ENCODE peak calls at places on chromosomes 12 and 14, in nine cellular contexts. M is mucosa of descending colon; P is foreskin fibroblast; I is fibroblast of the aortic adventitia; N is CD8-positive, alpha-beta memory T cell; G is ascending aorta; X is AG04450; L is GM12865; Y is GM06990. D is an unnamed sample.

GRCh38 chr12:85713368-85713767 is 122.8 kb downstream of the RASSF9 start:
- DNase-seq in M (no peak), P (no peak), I (peak), N (no peak), G (no peak), X (no peak), L (no peak), Y (no peak), D (peak)

GRCh38 chr12:28872654-28873268 is 276.3 kb upstream of the FAR2 start:
- DNase-seq in M (peak), P (peak), I (peak), N (no peak), G (no peak), X (peak), L (peak), Y (peak), D (no peak)

GRCh38 chr12:100672075-100672592 is 98.7 kb downstream of the GAS2L3 start:
- DNase-seq in M (peak), P (no peak), I (no peak), N (no peak), G (no peak), X (no peak), L (peak), Y (peak), D (no peak)

GRCh38 chr14:55881577-55882241 is 236.5 kb upstream of the PELI2 start:
- DNase-seq in M (no peak), P (peak), I (peak), N (no peak), G (no peak), X (no peak), L (no peak), Y (no peak), D (no peak)

GRCh38 chr12:6078378-6079083 is 45.9 kb downstream of the VWF start:
- DNase-seq in M (no peak), P (no peak), I (peak), N (no peak), G (no peak), X (no peak), L (no peak), Y (no peak), D (no peak)

GRCh38 chr12:103667129-103667528 is 80.1 kb downstream of the STAB2 start:
- DNase-seq in M (no peak), P (no peak), I (no peak), N (no peak), G (no peak), X (no peak), L (no peak), Y (no peak), D (no peak)

GRCh38 chr14:102683399-102684275 is 91.2 kb downstream of the RCOR1 start:
- DNase-seq in M (peak), P (no peak), I (no peak), N (no peak), G (no peak), X (no peak), L (no peak), Y (no peak), D (no peak)

GRCh38 chr12:105433804-105434203 is 103.3 kb downstream of the C12orf75 start:
- DNase-seq in M (no peak), P (peak), I (peak), N (no peak), G (no peak), X (no peak), L (no peak), Y (no peak), D (no peak)

GRCh38 chr14:58151264-58151700 is 731 bp downstream of the ARMH4 start:
- DNase-seq in M (peak), P (peak), I (peak), N (no peak), G (no peak), X (no peak), L (no peak), Y (no peak), D (no peak)

GRCh38 chr12:26891704-26892103 is 46.1 kb downstream of the INTS13 start:
- DNase-seq in M (no peak), P (no peak), I (no peak), N (no peak), G (no peak), X (no peak), L (no peak), Y (no peak), D (no peak)

GRCh38 chr12:58819345-58819744 is 101.0 kb downstream of the LRIG3 start:
- DNase-seq in M (no peak), P (no peak), I (no peak), N (no peak), G (no peak), X (no peak), L (no peak), Y (no peak), D (no peak)

GRCh38 chr14:61537567-61538463 is 157.5 kb upstream of the HIF1A start:
- DNase-seq in M (peak), P (peak), I (peak), N (no peak), G (no peak), X (no peak), L (peak), Y (no peak), D (peak)

GRCh38 chr12:10361622-10362021 is 28.2 kb downstream of the KLRK1 start:
- DNase-seq in M (no peak), P (peak), I (peak), N (no peak), G (no peak), X (peak), L (no peak), Y (no peak), D (peak)

GRCh38 chr14:70759398-70759797 is 49.9 kb downstream of the MAP3K9 start:
- DNase-seq in M (no peak), P (no peak), I (no peak), N (no peak), G (no peak), X (no peak), L (peak), Y (no peak), D (no peak)

GRCh38 chr14:68682166-68683103 is 110.4 kb downstream of the ZFP36L1 start:
- DNase-seq in M (peak), P (peak), I (peak), N (no peak), G (peak), X (peak), L (peak), Y (no peak), D (peak)

GRCh38 chr12:103884316-103884715 is 43.3 kb upstream of the NT5DC3 start:
- DNase-seq in M (peak), P (peak), I (peak), N (peak), G (no peak), X (peak), L (peak), Y (no peak), D (peak)

GRCh38 chr12:25957898-25958253 is 606 bp upstream of the RASSF8 start:
- DNase-seq in M (no peak), P (peak), I (peak), N (no peak), G (no peak), X (peak), L (peak), Y (no peak), D (no peak)

GRCh38 chr12:65666876-65667275 is 157.4 kb upstream of the HMGA2 start:
- DNase-seq in M (no peak), P (no peak), I (peak), N (no peak), G (no peak), X (no peak), L (peak), Y (no peak), D (no peak)

GRCh38 chr14:72615511-72616121 is 278.3 kb downstream of the DPF3 start:
- DNase-seq in M (no peak), P (peak), I (peak), N (no peak), G (no peak), X (no peak), L (no peak), Y (no peak), D (peak)

GRCh38 chr12:55829967-55830600 is 697 bp upstream of the DNAJC14 start:
- DNase-seq in M (peak), P (no peak), I (no peak), N (peak), G (no peak), X (no peak), L (peak), Y (no peak), D (no peak)

GRCh38 chr12:91381309-91381804 is 198.7 kb upstream of the DCN start:
- DNase-seq in M (no peak), P (peak), I (peak), N (no peak), G (no peak), X (peak), L (peak), Y (peak), D (peak)

GRCh38 chr12:44716681-44717080 is 159.4 kb downstream of the NELL2 start:
- DNase-seq in M (no peak), P (no peak), I (no peak), N (no peak), G (no peak), X (no peak), L (no peak), Y (no peak), D (no peak)

GRCh38 chr12:100553851-100554404 is 19.6 kb upstream of the GAS2L3 start:
- DNase-seq in M (no peak), P (peak), I (peak), N (no peak), G (no peak), X (no peak), L (no peak), Y (no peak), D (no peak)

GRCh38 chr12:102067574-102068258 is 5.9 kb upstream of the WASHC3 start:
- DNase-seq in M (no peak), P (peak), I (peak), N (no peak), G (no peak), X (no peak), L (no peak), Y (no peak), D (peak)

GRCh38 chr12:34347367-34347766 is 325.1 kb downstream of the ALG10 start:
- DNase-seq in M (no peak), P (no peak), I (no peak), N (no peak), G (no peak), X (no peak), L (no peak), Y (no peak), D (no peak)

GRCh38 chr12:80860206-80860605 is 77.5 kb downstream of the LIN7A start:
- DNase-seq in M (no peak), P (peak), I (no peak), N (no peak), G (no peak), X (no peak), L (no peak), Y (no peak), D (no peak)

GRCh38 chr12:55927588-55928502 is at the start of gene PYM1:
- DNase-seq in M (peak), P (peak), I (peak), N (peak), G (peak), X (no peak), L (peak), Y (peak), D (no peak)

GRCh38 chr12:89353188-89353822 is 1.0 kb upstream of the DUSP6 start:
- DNase-seq in M (peak), P (peak), I (no peak), N (peak), G (no peak), X (no peak), L (peak), Y (peak), D (no peak)

GRCh38 chr14:95345032-95345431 is 25.3 kb upstream of the CLMN start:
- DNase-seq in M (no peak), P (no peak), I (no peak), N (no peak), G (no peak), X (no peak), L (no peak), Y (no peak), D (no peak)

DNA sequence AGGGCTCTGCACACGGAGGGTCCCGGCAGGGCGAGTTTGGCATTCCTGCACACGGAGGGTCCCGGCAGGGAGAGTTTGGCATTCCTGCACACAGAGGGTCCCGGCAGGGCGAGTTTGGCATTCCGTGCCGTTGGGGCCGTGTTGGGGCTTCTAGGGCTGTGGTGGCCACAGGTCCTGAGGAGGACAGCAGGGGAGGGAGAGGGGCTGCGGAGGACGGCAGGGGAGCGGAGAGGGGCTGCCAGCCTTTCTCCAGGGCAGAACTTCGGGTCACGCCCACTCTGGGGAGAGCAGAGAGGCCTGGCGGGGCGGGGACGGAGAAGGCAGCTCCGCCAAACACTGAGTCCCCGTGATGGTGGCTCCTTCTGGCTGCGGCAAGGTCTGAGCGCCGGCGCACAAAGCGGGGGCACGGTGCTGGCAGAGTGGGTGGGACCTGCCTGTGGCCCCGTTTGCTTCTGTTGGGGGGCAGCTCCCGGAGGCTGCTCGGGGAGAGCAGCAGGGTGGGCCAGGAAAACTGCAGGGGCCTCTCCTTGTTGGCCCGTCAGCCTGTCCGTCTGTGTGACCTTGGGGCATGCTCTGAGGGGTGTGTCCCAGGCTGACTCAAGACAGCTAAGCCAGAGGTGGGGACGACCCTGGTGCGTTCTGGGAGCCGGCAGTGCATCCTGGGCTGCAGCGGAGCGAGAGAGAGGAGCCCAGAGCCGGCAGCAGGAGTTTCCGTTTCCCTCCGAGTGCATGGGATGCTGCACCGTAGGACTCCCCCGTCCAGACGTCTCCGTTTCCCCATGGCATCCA is 60.2 kb downstream of the LRCOL1 start:
- DNase-seq in M (no peak), P (peak), I (peak), N (no peak), G (no peak), X (no peak), L (no peak), Y (no peak), D (no peak)
- H3K4me3 ChIP-seq in M (no peak), P (no peak), I (no peak), N (no peak), G (no peak), X (no peak), L (no peak), Y (no peak), D (no peak)

GRCh38 chr14:46325157-46325556 is 326.4 kb downstream of the RPL10L start:
- DNase-seq in M (no peak), P (no peak), I (no peak), N (no peak), G (no peak), X (no peak), L (no peak), Y (no peak), D (no peak)

GRCh38 chr14:46322730-46323425 is 328.7 kb downstream of the RPL10L start:
- DNase-seq in M (no peak), P (no peak), I (no peak), N (no peak), G (no peak), X (no peak), L (no peak), Y (no peak), D (no peak)

GRCh38 chr14:46322076-46322475 is 329.5 kb downstream of the RPL10L start:
- DNase-seq in M (no peak), P (no peak), I (no peak), N (no peak), G (no peak), X (no peak), L (no peak), Y (no peak), D (no peak)

GRCh38 chr14:46325777-46326176 is 325.8 kb downstream of the RPL10L start:
- DNase-seq in M (no peak), P (no peak), I (no peak), N (no peak), G (no peak), X (no peak), L (no peak), Y (no peak), D (no peak)
- H3K4me3 ChIP-seq in M (no peak), P (no peak), I (no peak), N (no peak), G (no peak), X (no peak), L (no peak), Y (no peak), D (no peak)

GRCh38 chr14:105475916-105476845 is 1.6 kb downstream of the CRIP2 start:
- DNase-seq in M (peak), P (no peak), I (peak), N (no peak), G (no peak), X (no peak), L (no peak), Y (no peak), D (no peak)

GRCh38 chr14:105478624-105479305 is 4.1 kb downstream of the CRIP2 start:
- DNase-seq in M (no peak), P (no peak), I (no peak), N (no peak), G (no peak), X (no peak), L (no peak), Y (no peak), D (no peak)

GRCh38 chr14:105477659-105478623 is 3.3 kb downstream of the CRIP2 start:
- DNase-seq in M (peak), P (no peak), I (no peak), N (peak), G (no peak), X (no peak), L (no peak), Y (no peak), D (no peak)

GRCh38 chr14:105475269-105475915 is 771 bp downstream of the CRIP2 start:
- DNase-seq in M (no peak), P (no peak), I (peak), N (no peak), G (no peak), X (no peak), L (no peak), Y (no peak), D (no peak)

DNA sequence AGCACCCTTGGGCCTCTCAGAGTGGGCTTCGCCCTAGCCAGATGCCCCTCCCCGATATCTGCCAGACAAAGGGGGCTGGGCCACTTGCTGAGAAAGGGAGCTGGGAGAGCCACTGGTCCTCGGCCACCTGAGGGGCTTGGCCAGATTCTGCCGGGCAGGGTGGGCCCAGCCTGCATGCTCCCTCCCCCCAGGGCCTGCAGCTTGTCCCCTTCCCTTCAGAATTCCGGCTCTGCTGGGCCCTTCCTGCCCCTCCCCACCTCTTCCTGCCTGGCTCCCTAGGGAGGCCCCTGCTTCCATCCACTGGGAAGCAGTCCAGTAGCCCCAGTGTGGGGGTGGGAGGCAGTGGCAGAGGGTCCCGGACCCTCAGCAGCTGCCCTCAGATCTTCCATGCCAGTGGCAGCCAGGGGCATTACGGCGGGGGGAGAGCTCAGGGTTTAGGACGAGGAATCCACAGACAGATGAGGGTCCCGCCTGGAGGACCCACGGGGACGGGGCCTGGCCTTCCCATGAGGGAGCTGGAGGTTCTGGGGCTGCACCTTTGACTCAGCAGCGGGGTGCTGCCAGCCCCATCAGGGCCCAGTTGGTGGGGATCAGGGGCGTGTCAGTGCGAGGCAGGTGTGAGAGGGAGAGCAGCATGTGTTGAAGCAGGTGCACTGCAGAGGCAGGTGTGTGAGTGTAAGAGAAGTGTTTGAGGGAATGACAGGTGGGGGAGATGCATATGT is 2.5 kb downstream of the CRIP2 start:
- DNase-seq in M (no peak), P (no peak), I (no peak), N (no peak), G (no peak), X (no peak), L (no peak), Y (no peak), D (no peak)
- H3K4me3 ChIP-seq in M (no peak), P (no peak), I (peak), N (no peak), G (peak), X (peak), L (no peak), Y (no peak), D (peak)

DNA sequence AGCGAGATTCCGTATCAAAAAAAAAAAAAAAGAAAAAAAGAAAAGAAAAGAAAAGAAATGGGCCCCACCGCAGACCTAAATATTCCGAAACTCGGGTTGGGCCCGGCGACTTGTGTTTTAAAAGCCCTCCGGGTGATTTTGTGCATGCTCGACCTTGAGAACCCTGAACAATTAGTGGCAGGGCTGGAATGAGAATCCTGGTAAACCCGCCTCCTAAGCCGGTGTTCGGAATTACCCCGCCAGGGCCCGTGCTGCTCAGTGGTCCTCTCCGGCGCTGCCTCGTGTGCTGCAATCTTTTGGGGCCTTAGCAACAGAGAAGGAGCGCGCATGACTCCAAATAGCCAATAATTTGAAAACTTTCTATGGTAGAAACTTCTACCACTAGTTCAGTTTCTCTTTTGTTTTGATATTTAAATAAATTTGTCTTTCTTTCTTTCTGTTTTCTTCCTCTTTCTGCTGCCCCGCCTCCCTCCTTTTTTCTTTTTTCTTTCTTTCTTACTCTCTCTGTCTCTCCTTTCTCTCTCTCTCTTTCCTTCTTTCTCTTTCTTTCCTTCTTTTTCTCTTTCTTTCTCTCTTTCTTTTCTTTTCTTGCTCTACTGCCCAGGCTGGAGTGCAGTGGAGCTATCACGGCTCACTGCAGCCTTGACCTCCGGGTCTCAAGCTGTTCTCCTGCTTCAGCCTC is 1.5 kb upstream of the GALNT6 start:
- DNase-seq in M (peak), P (peak), I (peak), N (peak), G (no peak), X (no peak), L (peak), Y (peak), D (no peak)
- H3K4me3 ChIP-seq in M (no peak), P (peak), I (no peak), N (no peak), G (peak), X (peak), L (peak), Y (peak), D (no peak)